ENCODE peak calls at places on chromosomes 13 and 19, in nine cellular contexts. U is erythroblast; J is left ventricle myocardium inferior; F is AG09309; I is stimulated activated CD8-positive, alpha-beta memory T cell treated with anti-CD3 and anti-CD28 coated beads, Interleukin-2, amount 100 ng/mL, for 48 hours; X is activated T-cell treated with anti-CD3 and anti-CD28 coated beads for 1 hour; K is hypothalamus; W is mucosa of gallbladder; L is cardiac muscle cell. H is an unnamed sample.

GRCh38 chr13:97880298-97880675 is 73.2 kb upstream of the IPO5 start:
- DNase-seq in U (no peak), J (no peak), F (peak), I (no peak), X (no peak), K (no peak), W (no peak), L (no peak), H (no peak)

GRCh38 chr13:74040200-74040599 is 94.0 kb downstream of the KLF12 start:
- DNase-seq in U (peak), J (peak), F (no peak), I (no peak), X (no peak), K (no peak), W (no peak), L (peak), H (peak)

GRCh38 chr13:27853871-27854270 is 61.6 kb downstream of the GSX1 start:
- DNase-seq in U (no peak), J (no peak), F (no peak), I (no peak), X (no peak), K (no peak), W (no peak), L (no peak), H (no peak)

GRCh38 chr19:14149509-14149994 is 13.2 kb upstream of the ASF1B start:
- DNase-seq in U (no peak), J (peak), F (no peak), I (no peak), X (peak), K (peak), W (peak), L (peak), H (no peak)

GRCh38 chr13:40611635-40612422 is 54.6 kb downstream of the FOXO1 start:
- DNase-seq in U (no peak), J (no peak), F (no peak), I (no peak), X (no peak), K (no peak), W (no peak), L (no peak), H (no peak)

GRCh38 chr19:1811472-1811894 is 593 bp downstream of the ATP8B3 start:
- DNase-seq in U (peak), J (peak), F (no peak), I (no peak), X (peak), K (no peak), W (peak), L (peak), H (no peak)

GRCh38 chr13:40230833-40231266 is 435.6 kb downstream of the FOXO1 start:
- DNase-seq in U (no peak), J (no peak), F (no peak), I (no peak), X (no peak), K (no peak), W (no peak), L (peak), H (no peak)

GRCh38 chr13:113399755-113400149 is 35.8 kb upstream of the GRTP1 start:
- DNase-seq in U (no peak), J (no peak), F (no peak), I (no peak), X (no peak), K (no peak), W (no peak), L (no peak), H (no peak)

GRCh38 chr19:18503971-18504885 is 17.6 kb downstream of the ELL start:
- DNase-seq in U (no peak), J (no peak), F (no peak), I (no peak), X (no peak), K (no peak), W (peak), L (no peak), H (no peak)

GRCh38 chr13:36353001-36353400 is 6.8 kb upstream of the SPART start:
- DNase-seq in U (no peak), J (no peak), F (no peak), I (no peak), X (no peak), K (no peak), W (no peak), L (peak), H (no peak)

GRCh38 chr13:114115796-114116195 is 16.6 kb downstream of the RASA3 start:
- DNase-seq in U (no peak), J (no peak), F (no peak), I (no peak), X (no peak), K (no peak), W (no peak), L (no peak), H (no peak)

GRCh38 chr13:31436478-31436877 is 236.7 kb downstream of the B3GLCT start:
- DNase-seq in U (no peak), J (no peak), F (no peak), I (no peak), X (no peak), K (no peak), W (peak), L (peak), H (no peak)

GRCh38 chr13:23639672-23640275 is 69.6 kb downstream of the TNFRSF19 start:
- DNase-seq in U (no peak), J (no peak), F (no peak), I (no peak), X (no peak), K (peak), W (no peak), L (no peak), H (no peak)

GRCh38 chr19:49436381-49437017 is 4.8 kb downstream of the SLC17A7 start:
- DNase-seq in U (peak), J (no peak), F (no peak), I (peak), X (no peak), K (no peak), W (no peak), L (no peak), H (no peak)

GRCh38 chr13:22018297-22019210 is 347.7 kb downstream of the FGF9 start:
- DNase-seq in U (no peak), J (no peak), F (no peak), I (no peak), X (no peak), K (no peak), W (no peak), L (no peak), H (no peak)

GRCh38 chr13:41960195-41960699 is 662 bp downstream of the VWA8 start:
- DNase-seq in U (no peak), J (no peak), F (no peak), I (no peak), X (no peak), K (no peak), W (no peak), L (peak), H (no peak)

GRCh38 chr13:64069892-64070291 is 2654.2 kb upstream of the PCDH20 start:
- DNase-seq in U (no peak), J (no peak), F (no peak), I (no peak), X (no peak), K (no peak), W (no peak), L (no peak), H (no peak)

GRCh38 chr13:69324109-69324886 is 783.3 kb upstream of the ATXN8OS start:
- DNase-seq in U (peak), J (no peak), F (no peak), I (no peak), X (no peak), K (no peak), W (no peak), L (no peak), H (no peak)

GRCh38 chr19:13692096-13692495 is 72.2 kb upstream of the MRI1 start:
- DNase-seq in U (no peak), J (no peak), F (peak), I (no peak), X (no peak), K (peak), W (no peak), L (peak), H (no peak)

GRCh38 chr19:28961772-28962500 is 251.0 kb downstream of the UQCRFS1 start:
- DNase-seq in U (no peak), J (no peak), F (peak), I (no peak), X (no peak), K (no peak), W (no peak), L (peak), H (no peak)

GRCh38 chr13:106047859-106048258 is 487.6 kb downstream of the EFNB2 start:
- DNase-seq in U (no peak), J (no peak), F (no peak), I (no peak), X (no peak), K (no peak), W (no peak), L (no peak), H (no peak)

GRCh38 chr13:80783926-80784325 is 443.0 kb upstream of the SPRY2 start:
- DNase-seq in U (no peak), J (no peak), F (no peak), I (no peak), X (no peak), K (no peak), W (no peak), L (peak), H (no peak)

GRCh38 chr19:13347351-13347750 is 158.9 kb downstream of the CACNA1A start:
- DNase-seq in U (no peak), J (no peak), F (no peak), I (no peak), X (no peak), K (no peak), W (no peak), L (no peak), H (no peak)

GRCh38 chr19:51000426-51000825 is 978 bp downstream of the KLK8 start:
- DNase-seq in U (no peak), J (no peak), F (no peak), I (no peak), X (no peak), K (no peak), W (no peak), L (no peak), H (no peak)

GRCh38 chr19:36245210-36246005 is 30.5 kb downstream of the ZNF146 start:
- DNase-seq in U (no peak), J (no peak), F (no peak), I (no peak), X (no peak), K (no peak), W (no peak), L (peak), H (no peak)

GRCh38 chr19:43595999-43596841 is at the start of the genes IRGQ and ZNF576:
- DNase-seq in U (peak), J (peak), F (peak), I (peak), X (peak), K (peak), W (peak), L (peak), H (peak)

GRCh38 chr13:86684402-86684801 is 885.2 kb upstream of the SLITRK6 start:
- DNase-seq in U (no peak), J (no peak), F (no peak), I (no peak), X (no peak), K (no peak), W (no peak), L (no peak), H (no peak)

GRCh38 chr19:5333581-5334365 is 6.8 kb downstream of the PTPRS start:
- DNase-seq in U (no peak), J (no peak), F (no peak), I (no peak), X (no peak), K (no peak), W (no peak), L (no peak), H (no peak)

GRCh38 chr19:23913931-23914330 is 755 bp upstream of the ZNF726 start:
- DNase-seq in U (no peak), J (no peak), F (no peak), I (no peak), X (no peak), K (no peak), W (no peak), L (no peak), H (no peak)

GRCh38 chr19:55603115-55603514 is 2.3 kb upstream of the ZNF865 start:
- DNase-seq in U (no peak), J (no peak), F (no peak), I (no peak), X (no peak), K (no peak), W (no peak), L (no peak), H (no peak)

GRCh38 chr13:77521194-77521593 is 14.3 kb upstream of the SCEL start:
- DNase-seq in U (no peak), J (no peak), F (no peak), I (no peak), X (no peak), K (no peak), W (no peak), L (no peak), H (no peak)

GRCh38 chr19:54208784-54209057 is 8.1 kb downstream of the RPS9 start:
- DNase-seq in U (no peak), J (no peak), F (no peak), I (no peak), X (no peak), K (no peak), W (no peak), L (peak), H (no peak)

GRCh38 chr19:7831452-7831851 is 1.4 kb downstream of the EVI5L start:
- DNase-seq in U (no peak), J (no peak), F (no peak), I (no peak), X (no peak), K (peak), W (no peak), L (peak), H (no peak)

GRCh38 chr13:22939157-22939556 is 241.6 kb upstream of the SGCG start:
- DNase-seq in U (no peak), J (no peak), F (no peak), I (no peak), X (no peak), K (no peak), W (no peak), L (no peak), H (no peak)

H was measured in CMK.